ENCODE peak calls at places on chromosomes 12 and 14, in eight cellular contexts. E, F, Y, O, N, T, A and J are unnamed samples.

GRCh38 chr14:105776924-105777323 is 250.5 kb downstream of the TMEM121 start:
- DNase-seq in E (no peak), T (no peak), N (no peak), Y (no peak), F (no peak), O (no peak), A (no peak), J (no peak)

GRCh38 chr14:26917086-26917485 is 319.3 kb upstream of the NOVA1 start:
- DNase-seq in E (no peak), F (peak), O (no peak), A (peak), N (no peak), T (peak), Y (no peak), J (no peak)

GRCh38 chr12:15811192-15812127 is 22.3 kb upstream of the EPS8 start:
- DNase-seq in N (no peak), O (no peak), A (no peak), F (no peak), T (no peak), Y (no peak), E (no peak), J (no peak)

GRCh38 chr14:61355892-61356325 is 34.5 kb downstream of the PRKCH start:
- DNase-seq in F (peak), A (no peak), O (no peak), Y (no peak), N (peak), E (no peak), T (peak), J (no peak)

GRCh38 chr14:71372411-71372838 is 465.2 kb downstream of the PCNX1 start:
- DNase-seq in E (no peak), N (no peak), F (no peak), O (no peak), Y (no peak), T (peak), A (no peak), J (no peak)

GRCh38 chr12:117356048-117356447 is 5.4 kb downstream of the NOS1 start:
- DNase-seq in F (no peak), Y (no peak), O (no peak), N (no peak), E (no peak), A (no peak), T (peak), J (no peak)

GRCh38 chr12:49824416-49824815 is 3.8 kb downstream of the NCKAP5L start:
- DNase-seq in T (no peak), O (no peak), E (no peak), N (no peak), A (no peak), Y (no peak), F (no peak), J (no peak)

GRCh38 chr12:93127582-93128331 is 198.7 kb upstream of the EEA1 start:
- DNase-seq in Y (peak), T (peak), E (no peak), A (no peak), O (no peak), N (no peak), F (peak), J (no peak)

GRCh38 chr14:59997966-59998365 is 78.0 kb downstream of the LRRC9 start:
- DNase-seq in T (no peak), Y (no peak), E (no peak), A (no peak), O (no peak), N (no peak), F (no peak), J (no peak)

GRCh38 chr14:104386281-104386841 is 193.2 kb upstream of the C14orf180 start:
- DNase-seq in A (peak), E (no peak), O (no peak), Y (no peak), N (no peak), T (no peak), F (no peak), J (no peak)